ENCODE peak calls at places on chromosomes 3 and 15, in five cellular contexts. K, I, R, C and O are unnamed samples.

GRCh38 chr3:143826296-143826695 is 22.0 kb downstream of the SLC9A9 start:
- DNase-seq in I (no peak), K (no peak), R (no peak), C (no peak), O (peak)

GRCh38 chr3:49489247-49489646 is 19.2 kb downstream of the DAG1 start:
- DNase-seq in R (no peak), K (no peak), C (no peak), I (no peak), O (no peak)

GRCh38 chr15:101043911-101044624 is 124.9 kb downstream of the LRRK1 start:
- DNase-seq in C (no peak), R (no peak), K (no peak), I (peak), O (no peak)

GRCh38 chr15:45871121-45871855 is 236.5 kb downstream of the SQOR start:
- DNase-seq in C (no peak), K (no peak), I (no peak), R (no peak), O (no peak)

GRCh38 chr3:183857863-183858262 is 26.8 kb downstream of the PARL start:
- DNase-seq in K (no peak), I (no peak), R (no peak), C (no peak), O (no peak)

GRCh38 chr15:73054417-73054963 is 2.2 kb downstream of the NEO1 start:
- DNase-seq in I (no peak), K (no peak), R (no peak), C (no peak), O (no peak)

GRCh38 chr15:93829115-93829849 is 402.1 kb upstream of the MCTP2 start:
- DNase-seq in I (no peak), C (no peak), K (no peak), R (no peak), O (no peak)

GRCh38 chr15:41660235-41661077 is at the start of gene MGA:
- DNase-seq in I (peak), R (peak), K (peak), C (peak), O (peak)

GRCh38 chr3:52792961-52793695 is 1.5 kb upstream of the ITIH3 start:
- DNase-seq in I (no peak), C (no peak), K (no peak), R (no peak), O (no peak)

GRCh38 chr3:47228088-47228487 is 54.5 kb downstream of the KIF9 start:
- DNase-seq in C (no peak), I (peak), R (peak), K (peak), O (no peak)
- TF ChIP-seq CTCF in C (no peak), I (no peak), R (no peak), K (no peak), O (no peak)

GRCh38 chr3:85801955-85802354 is 843.2 kb downstream of the CADM2 start:
- DNase-seq in C (no peak), I (no peak), R (peak), K (no peak), O (no peak)
- TF ChIP-seq CTCF in C (no peak), I (no peak), R (peak), K (peak), O (no peak)

DNA sequence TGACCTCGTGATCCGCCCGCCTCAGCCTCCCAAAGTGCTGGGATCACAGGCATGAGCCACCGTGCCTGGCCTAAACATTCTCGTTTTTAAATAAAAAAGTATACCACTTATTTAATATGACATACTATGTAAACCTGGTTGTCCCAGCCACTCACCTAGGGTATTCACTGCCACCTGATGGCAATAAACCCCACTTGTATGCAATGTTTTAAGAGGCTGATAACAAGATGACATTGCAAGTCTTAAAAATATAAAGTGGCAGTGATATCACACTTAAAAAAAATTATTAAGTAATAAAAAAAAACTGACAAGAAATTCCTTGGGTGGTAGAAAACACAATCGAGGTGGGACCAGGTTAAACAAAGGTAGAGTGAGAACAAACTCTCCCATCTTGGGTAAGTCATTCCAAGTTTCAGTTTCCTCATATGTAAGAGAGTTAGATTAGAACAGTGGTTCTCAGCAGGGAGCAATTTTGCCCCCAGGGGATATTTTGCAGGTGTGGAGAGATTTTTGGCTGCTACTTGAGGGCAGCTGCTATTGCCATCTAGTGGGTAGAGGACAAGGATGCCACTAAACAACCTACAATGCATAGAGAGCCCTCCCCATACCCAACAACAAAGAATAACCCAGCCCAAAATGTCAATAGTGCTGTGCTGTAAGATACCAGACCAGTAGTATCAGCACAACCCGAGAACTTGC is 14.5 kb downstream of the ARF4 start:
- DNase-seq in K (no peak), C (no peak), I (no peak), R (peak), O (no peak)
- TF ChIP-seq CTCF in K (peak), C (no peak), I (no peak), R (peak), O (no peak)

GRCh38 chr3:140974900-140975299 is 33.3 kb downstream of the SLC25A36 start:
- DNase-seq in C (no peak), K (no peak), R (no peak), I (no peak), O (no peak)

GRCh38 chr3:140972833-140973232 is 31.2 kb downstream of the SLC25A36 start:
- DNase-seq in I (no peak), R (peak), C (no peak), K (no peak), O (no peak)
- TF ChIP-seq CTCF in I (no peak), R (peak), C (no peak), K (peak), O (peak)

GRCh38 chr3:13886593-13887129 is 6.8 kb upstream of the WNT7A start:
- DNase-seq in R (no peak), I (peak), C (no peak), K (no peak), O (no peak)

GRCh38 chr3:13883681-13884080 is 3.8 kb upstream of the WNT7A start:
- DNase-seq in C (no peak), I (no peak), R (no peak), K (no peak), O (no peak)

GRCh38 chr3:13885704-13886010 is 5.8 kb upstream of the WNT7A start:
- DNase-seq in I (no peak), K (no peak), R (no peak), C (no peak), O (no peak)

GRCh38 chr3:13882876-13883275 is 3.0 kb upstream of the WNT7A start:
- DNase-seq in R (no peak), K (no peak), I (no peak), C (no peak), O (no peak)

DNA sequence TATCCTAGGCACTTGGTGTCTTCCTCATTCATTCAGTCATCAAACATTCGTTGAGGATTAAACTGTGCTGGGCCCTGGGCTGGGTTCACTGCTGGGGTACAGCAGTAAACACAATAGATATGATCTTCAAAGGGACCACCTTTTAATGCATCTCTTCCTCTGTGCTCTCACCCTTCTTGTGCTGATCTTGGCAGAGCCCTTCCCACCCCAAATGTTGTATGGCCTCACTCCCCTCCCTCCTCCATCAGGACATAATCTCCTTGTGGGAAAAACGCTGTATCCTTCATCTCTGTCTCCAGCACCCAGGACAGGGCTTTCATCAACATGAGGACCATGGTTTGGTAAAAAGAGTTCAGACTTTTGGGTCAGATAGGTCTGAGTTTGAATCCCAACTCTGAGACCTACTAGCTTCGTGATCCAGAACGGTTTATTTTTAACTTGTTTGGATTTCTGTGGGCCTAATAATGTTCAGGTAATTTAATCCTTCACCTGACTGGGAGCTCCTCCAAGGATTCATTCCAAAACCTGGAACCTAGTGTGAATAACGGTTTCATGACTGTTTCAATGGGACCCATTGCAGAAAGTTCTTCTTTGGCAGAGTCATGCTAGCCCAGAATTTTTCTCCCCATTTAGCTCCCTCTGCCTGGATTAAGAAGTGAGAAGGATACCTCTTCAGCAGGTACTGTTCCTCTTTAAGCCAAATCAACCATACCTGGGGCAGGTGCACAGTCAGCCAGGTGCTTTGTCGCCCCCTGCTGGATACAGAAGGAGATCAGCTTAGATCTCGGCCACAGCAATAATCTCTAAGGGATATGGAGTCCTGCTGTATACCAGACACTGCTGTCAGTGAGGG is 5.2 kb upstream of the WNT7A start:
- DNase-seq in K (no peak), R (peak), I (no peak), C (peak), O (no peak)
- TF ChIP-seq CTCF in K (peak), R (peak), I (no peak), C (peak), O (peak)

DNA sequence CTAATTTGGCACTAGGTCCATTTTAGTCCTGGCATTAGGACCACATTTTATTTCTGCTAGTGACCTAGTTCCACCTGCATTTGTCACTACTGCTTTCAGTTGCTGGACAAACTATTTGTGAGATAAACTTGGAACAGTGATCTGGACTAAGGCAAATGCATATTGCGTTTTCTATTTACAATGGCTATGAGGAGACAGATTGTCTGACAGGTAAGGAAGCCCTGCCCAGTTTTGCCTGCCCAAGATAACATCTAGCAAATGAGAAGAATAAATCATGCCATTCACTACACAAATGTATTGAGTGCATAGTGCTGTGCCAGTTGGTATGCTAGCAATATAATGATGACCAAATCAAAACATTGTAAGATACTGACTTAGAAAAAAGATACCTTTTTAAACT is 245.7 kb downstream of the GRM7 start:
- DNase-seq in K (no peak), I (no peak), C (no peak), R (no peak), O (no peak)
- TF ChIP-seq CTCF in K (no peak), I (no peak), C (no peak), R (no peak), O (no peak)

GRCh38 chr15:31453558-31454318 is 127.1 kb downstream of the KLF13 start:
- DNase-seq in R (no peak), I (no peak), C (no peak), K (no peak), O (no peak)

GRCh38 chr15:31457631-31458526 is 131.2 kb downstream of the KLF13 start:
- DNase-seq in R (peak), C (no peak), K (no peak), I (peak), O (no peak)

GRCh38 chr15:31457161-31457560 is 130.5 kb downstream of the KLF13 start:
- DNase-seq in K (no peak), C (no peak), R (peak), I (no peak), O (no peak)

GRCh38 chr15:31456329-31457060 is 129.9 kb downstream of the KLF13 start:
- DNase-seq in I (no peak), R (no peak), K (no peak), C (no peak), O (no peak)

DNA sequence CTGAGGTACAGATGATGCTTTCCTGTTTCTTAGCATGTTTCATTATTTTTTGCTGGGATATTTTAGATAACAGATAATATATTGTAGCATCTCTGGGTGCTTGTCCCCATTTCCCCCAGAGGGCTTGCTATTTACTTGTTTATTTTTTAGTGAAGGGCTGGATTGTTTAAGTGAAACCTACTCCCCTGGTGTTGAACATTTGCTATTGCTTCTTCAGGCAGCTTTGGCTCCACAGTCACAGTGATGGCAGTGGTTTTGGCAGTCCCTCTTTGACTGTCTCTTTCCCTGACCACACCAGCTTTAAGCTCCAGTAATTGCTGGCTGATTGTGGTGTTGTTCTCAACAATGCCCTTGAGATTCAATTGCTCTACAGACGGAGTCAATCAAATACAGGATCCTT is 128.9 kb downstream of the KLF13 start:
- DNase-seq in C (no peak), K (no peak), I (no peak), R (no peak), O (no peak)
- TF ChIP-seq CTCF in C (no peak), K (peak), I (no peak), R (peak), O (peak)

DNA sequence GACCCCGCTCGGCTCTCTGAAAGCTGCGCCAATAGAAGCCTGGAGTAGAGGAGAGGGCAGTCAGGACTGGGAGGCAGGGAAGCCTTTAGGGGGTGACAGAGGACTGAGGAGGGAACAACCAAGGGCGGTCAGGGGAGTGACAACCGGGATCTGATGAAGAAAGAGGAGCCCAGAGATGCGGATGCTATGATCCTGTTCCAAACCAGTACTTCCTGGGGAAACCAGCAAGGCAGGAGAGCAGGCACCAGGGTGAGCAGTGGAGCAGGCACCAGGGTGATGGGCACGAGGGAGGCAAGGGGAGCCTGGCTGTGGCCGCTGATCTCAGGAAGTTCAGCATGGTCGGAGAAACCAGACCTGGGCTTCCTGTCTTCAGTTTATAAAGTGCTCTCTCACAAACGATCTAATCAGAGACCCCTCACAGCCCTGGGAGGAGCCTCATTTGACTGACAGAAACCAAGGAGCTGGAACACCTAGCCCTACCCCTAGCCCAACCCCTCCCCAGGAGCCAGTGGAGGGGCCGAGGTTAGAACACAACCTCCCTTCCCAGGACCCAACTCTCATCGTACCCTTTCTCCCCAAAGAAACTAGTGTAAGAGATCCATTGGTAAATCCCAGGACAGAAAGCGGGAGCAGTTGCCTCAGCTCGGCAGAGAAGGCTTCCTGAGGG is 34.9 kb downstream of the CCDC33 start:
- DNase-seq in R (no peak), K (no peak), C (no peak), I (no peak), O (no peak)
- TF ChIP-seq CTCF in R (no peak), K (no peak), C (no peak), I (no peak), O (no peak)